ENCODE peak calls at places on chromosomes 7 and 10, in five cellular contexts. Z, T, E, H and K are unnamed samples.

GRCh38 chr10:3977761-3978160 is 192.8 kb upstream of the KLF6 start:
- DNase-seq in Z (no peak), T (peak; percentile 36), E (no peak), H (no peak), K (no peak)

GRCh38 chr10:71259815-71260501 is 47.6 kb downstream of the UNC5B start:
- DNase-seq in Z (no peak), T (no peak), E (no peak), H (no peak), K (no peak)

GRCh38 chr10:79378383-79378646 is 31.0 kb downstream of the PPIF start:
- DNase-seq in Z (no peak), T (no peak), E (no peak), H (no peak), K (no peak)

GRCh38 chr7:2106920-2107319 is 125.8 kb downstream of the MAD1L1 start:
- DNase-seq in Z (no peak), T (no peak), E (no peak), H (no peak), K (peak; percentile 61)

GRCh38 chr10:72069751-72070501 is 18.4 kb downstream of the SPOCK2 start:
- DNase-seq in Z (no peak), T (no peak), E (no peak), H (peak; percentile 67), K (no peak)

GRCh38 chr10:12416396-12417090 is 67.2 kb downstream of the CAMK1D start:
- DNase-seq in Z (no peak), T (no peak), E (peak; percentile 47), H (no peak), K (no peak)

GRCh38 chr7:79459381-79459780 is 5.9 kb upstream of the MAGI2 start:
- DNase-seq in Z (no peak), T (no peak), E (peak; percentile 33), H (no peak), K (no peak)

GRCh38 chr7:130733866-130734524 is at the start of gene KLF14:
- DNase-seq in Z (peak; percentile 44), T (peak; percentile 56), E (peak; percentile 36), H (peak; percentile 67), K (peak; percentile 50)

GRCh38 chr7:112665709-112666108 is 124.5 kb downstream of the TMEM168 start:
- DNase-seq in Z (peak; percentile 14), T (peak; percentile 6), E (no peak), H (no peak), K (peak; percentile 56)

GRCh38 chr10:75234683-75235374 is 928 bp downstream of the COMTD1 start:
- DNase-seq in Z (peak; percentile 52), T (peak; percentile 81), E (no peak), H (peak; percentile 82), K (peak; percentile 73)

GRCh38 chr7:2870471-2870941 is 26.4 kb upstream of the GNA12 start:
- DNase-seq in Z (no peak), T (peak; percentile 26), E (peak; percentile 79), H (no peak), K (peak; percentile 85)

GRCh38 chr7:76396039-76396732 is 13.3 kb downstream of the SSC4D start:
- DNase-seq in Z (no peak), T (no peak), E (no peak), H (peak; percentile 67), K (peak; percentile 85)

GRCh38 chr10:91077549-91078017 is 142.9 kb upstream of the PCGF5 start:
- DNase-seq in Z (no peak), T (peak; percentile 70), E (no peak), H (no peak), K (no peak)

GRCh38 chr7:67896721-67897120 is 900.1 kb downstream of the TYW1 start:
- DNase-seq in Z (no peak), T (no peak), E (no peak), H (no peak), K (no peak)

GRCh38 chr7:105678811-105679495 is 97.7 kb upstream of the EFCAB10 start:
- DNase-seq in Z (no peak), T (peak; percentile 36), E (no peak), H (no peak), K (no peak)

GRCh38 chr7:20236790-20237189 is 19.6 kb upstream of the MACC1 start:
- DNase-seq in Z (no peak), T (peak; percentile 56), E (no peak), H (no peak), K (no peak)

GRCh38 chr7:107622429-107622828 is 38.2 kb upstream of the SLC26A4 start:
- DNase-seq in Z (no peak), T (no peak), E (peak; percentile 81), H (no peak), K (no peak)

GRCh38 chr7:36945612-36946400 is 221.5 kb upstream of the AOAH start:
- DNase-seq in Z (no peak), T (no peak), E (no peak), H (no peak), K (no peak)

GRCh38 chr7:151115121-151115835 is 29.0 kb downstream of the AGAP3 start:
- DNase-seq in Z (no peak), T (peak; percentile 43), E (peak; percentile 20), H (peak; percentile 68), K (no peak)

GRCh38 chr10:83218205-83218604 is 921.1 kb upstream of the GHITM start:
- DNase-seq in Z (no peak), T (no peak), E (no peak), H (no peak), K (no peak)

GRCh38 chr10:112963835-112964234 is 13.8 kb downstream of the TCF7L2 start:
- DNase-seq in Z (no peak), T (peak; percentile 46), E (peak; percentile 61), H (no peak), K (no peak)

GRCh38 chr7:38851321-38851720 is 57.7 kb downstream of the VPS41 start:
- DNase-seq in Z (no peak), T (no peak), E (no peak), H (no peak), K (no peak)

GRCh38 chr10:72460271-72460670 is 105.6 kb upstream of the DNAJB12 start:
- DNase-seq in Z (no peak), T (no peak), E (no peak), H (no peak), K (no peak)

GRCh38 chr10:98323221-98324164 is 55.5 kb upstream of the LOXL4 start:
- DNase-seq in Z (no peak), T (peak; percentile 87), E (peak; percentile 95), H (no peak), K (no peak)

GRCh38 chr7:3482147-3482921 is 181.3 kb downstream of the SDK1 start:
- DNase-seq in Z (peak; percentile 40), T (peak; percentile 77), E (peak; percentile 71), H (peak; percentile 56), K (peak; percentile 80)

GRCh38 chr7:129535896-129536295 is 33.6 kb downstream of the SMKR1 start:
- DNase-seq in Z (no peak), T (no peak), E (no peak), H (no peak), K (no peak)

DNA sequence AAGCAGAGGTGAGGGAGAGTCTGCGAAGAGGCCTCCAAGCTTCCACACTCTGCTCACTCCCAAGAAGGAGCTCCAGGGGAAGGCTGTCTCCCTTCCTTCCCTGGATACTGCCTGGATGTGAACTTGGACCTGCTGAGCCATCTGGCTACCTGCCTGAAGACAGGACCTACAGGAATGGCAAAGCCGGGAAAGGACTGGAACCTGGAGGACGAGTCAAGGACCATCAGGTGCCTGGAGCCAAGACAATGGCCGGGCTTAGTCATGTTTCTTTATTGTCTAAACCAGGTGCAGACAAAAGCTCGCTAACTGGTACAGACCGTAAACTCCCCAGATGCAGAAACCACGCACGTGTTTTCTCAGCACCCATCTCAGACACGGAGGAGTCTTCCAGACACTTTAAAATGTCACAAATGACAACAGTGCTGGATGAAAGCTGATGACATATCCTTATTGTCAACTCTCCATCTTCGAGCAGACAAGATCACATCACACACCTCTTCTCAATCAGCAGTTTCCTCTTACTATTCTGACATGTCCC is 12.1 kb downstream of the ASB13 start:
- DNase-seq in Z (no peak), T (no peak), E (no peak), H (no peak), K (no peak)
- H2BK12ac ChIP-seq in Z (no peak overlapping the region), T (no peak overlapping the region), E (no peak overlapping the region), H (peak overlapping the region; percentile 39), K (no peak overlapping the region)

DNA sequence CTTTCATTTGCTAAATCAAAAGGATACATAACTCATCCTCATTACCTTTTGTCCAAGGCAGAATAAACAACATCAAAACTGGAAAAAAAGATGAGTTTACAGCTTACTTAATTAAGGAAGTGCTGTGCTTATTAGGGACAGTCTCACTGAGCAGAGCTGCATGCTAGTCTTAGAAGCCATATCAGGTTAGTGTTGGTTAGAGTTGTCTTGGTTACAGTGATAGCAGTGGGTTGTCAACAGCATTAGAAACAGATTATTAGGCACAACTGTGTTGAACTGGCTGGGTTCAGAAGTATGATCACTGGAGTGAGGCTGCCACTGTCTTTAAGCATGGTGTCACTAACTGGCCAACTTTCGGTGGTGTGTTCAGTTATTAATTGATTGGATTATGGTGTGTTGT is 503.9 kb upstream of the IGFBP3 start:
- DNase-seq in Z (no peak), T (no peak), E (peak; percentile 53), H (no peak), K (no peak)
- H2BK12ac ChIP-seq in Z (no peak overlapping the region), T (no peak overlapping the region), E (peak overlapping the region; percentile 94), H (no peak overlapping the region), K (no peak overlapping the region)

GRCh38 chr7:113856010-113856409 is 62.8 kb downstream of the PPP1R3A start:
- DNase-seq in Z (no peak), T (no peak), E (no peak), H (no peak), K (no peak)
- H2BK12ac ChIP-seq in Z (no peak overlapping the region), T (no peak overlapping the region), E (no peak overlapping the region), H (no peak overlapping the region), K (no peak overlapping the region)

DNA sequence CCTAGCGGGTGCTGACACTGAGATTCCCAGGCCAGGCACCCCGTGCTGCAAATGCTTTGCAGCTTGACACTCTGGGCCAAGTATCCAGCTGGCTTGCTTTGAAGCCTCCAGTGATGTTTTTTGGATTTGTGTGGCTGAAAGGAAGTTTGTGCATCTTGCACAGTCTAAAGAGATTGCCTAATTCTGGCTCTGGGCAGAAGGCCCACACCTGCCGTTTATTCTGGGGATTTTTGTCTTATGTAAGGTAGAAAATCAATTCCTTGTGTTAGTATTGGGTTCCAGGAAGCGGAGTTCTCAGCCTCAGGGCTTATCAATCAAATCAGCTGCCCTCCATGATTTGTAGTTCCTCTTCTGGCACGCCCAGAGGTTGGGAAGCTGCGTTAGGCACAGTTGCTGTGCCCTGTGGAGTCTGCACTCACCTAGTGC is 8.4 kb upstream of the PURB start:
- DNase-seq in Z (no peak), T (no peak), E (no peak), H (no peak), K (no peak)
- H2BK12ac ChIP-seq in Z (no peak overlapping the region), T (no peak overlapping the region), E (no peak overlapping the region), H (no peak overlapping the region), K (no peak overlapping the region)

GRCh38 chr10:95613330-95613729 is 43.2 kb downstream of the ALDH18A1 start:
- DNase-seq in Z (no peak), T (no peak), E (no peak), H (no peak), K (no peak)

DNA sequence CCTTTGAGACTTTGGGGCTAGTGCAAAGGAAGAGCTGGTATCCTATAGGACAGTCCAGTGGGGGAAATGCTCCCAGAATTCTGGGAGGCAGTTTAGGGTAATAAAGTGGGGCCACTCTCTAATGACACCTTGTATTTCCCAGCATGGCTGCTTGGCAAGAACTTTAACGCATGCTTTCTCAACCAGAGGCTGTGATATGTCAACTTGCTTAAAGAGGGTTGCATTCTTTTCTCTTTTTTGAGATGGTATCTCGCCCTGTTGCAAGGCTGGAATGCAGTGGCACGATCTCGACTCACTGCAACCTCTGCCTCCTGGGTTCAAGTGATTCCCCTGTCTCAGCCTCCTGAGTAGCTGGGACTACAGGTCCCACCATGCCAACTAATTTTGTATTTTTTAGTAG is 38.4 kb downstream of the ALDH18A1 start:
- DNase-seq in Z (no peak), T (peak; percentile 77), E (no peak), H (no peak), K (no peak)
- H2BK12ac ChIP-seq in Z (no peak overlapping the region), T (no peak overlapping the region), E (no peak overlapping the region), H (no peak overlapping the region), K (no peak overlapping the region)